ENCODE peak calls at places on chromosome 19, in seven cellular contexts. Z is H54; Q is activated T-cell treated with anti-CD3 and anti-CD28 coated beads, Interleukin-2, amount 50 U/mL, for 72 hours; G is WTC11; M is C1 segment of cervical spinal cord; H is amniotic stem cell; F is NCI-H69. C is an unnamed sample.

GRCh38 chr19:48926909-48927308 is 6.6 kb upstream of the DHDH start:
- DNase-seq in H (peak; percentile 77), Z (peak; percentile 46), G (no peak), M (peak; percentile 2), F (peak; percentile 49), Q (peak; percentile 9), C (peak; percentile 87)

GRCh38 chr19:9610484-9611113 is 10.4 kb downstream of the ZNF561 start:
- DNase-seq in G (no peak), H (no peak), M (no peak), Q (no peak), F (no peak), Z (no peak), C (no peak)

GRCh38 chr19:916645-917322 is 349 bp upstream of the KISS1R start:
- DNase-seq in H (no peak), Z (no peak), F (peak; percentile 75), M (no peak), G (peak; percentile 48), Q (peak; percentile 40), C (no peak)

GRCh38 chr19:478236-478888 is 17.5 kb upstream of the SHC2 start:
- DNase-seq in Q (no peak), G (no peak), F (no peak), H (no peak), M (no peak), Z (no peak), C (no peak)

GRCh38 chr19:48192750-48193149 is 22.3 kb downstream of the ZSWIM9 start:
- DNase-seq in H (no peak), Z (no peak), M (no peak), Q (no peak), F (no peak), G (no peak), C (no peak)

GRCh38 chr19:51690359-51691121 is 2.6 kb upstream of the SPACA6 start:
- DNase-seq in G (peak; percentile 76), M (peak; percentile 88), Z (no peak), F (peak; percentile 95), H (no peak), Q (peak; percentile 79), C (no peak)

GRCh38 chr19:30317403-30317802 is 54.8 kb upstream of the ZNF536 start:
- DNase-seq in Z (no peak), G (no peak), M (no peak), Q (no peak), H (no peak), F (no peak), C (no peak)

GRCh38 chr19:51549533-51550324 is 18.3 kb upstream of the SIGLEC6 start:
- DNase-seq in F (no peak), G (no peak), H (no peak), Q (no peak), M (no peak), Z (no peak), C (no peak)

GRCh38 chr19:54653181-54653809 is 9.5 kb upstream of the LILRB4 start:
- DNase-seq in Q (no peak), Z (peak; percentile 65), G (no peak), F (peak; percentile 35), M (no peak), H (no peak), C (peak; percentile 24)

GRCh38 chr19:3507371-3508120 is 1.4 kb downstream of the FZR1 start:
- DNase-seq in F (peak; percentile 60), M (no peak), Z (no peak), H (no peak), Q (peak; percentile 42), G (peak; percentile 42), C (no peak)

GRCh38 chr19:9856609-9857008 is 21.5 kb downstream of the PIN1 start:
- DNase-seq in Q (no peak), M (no peak), Z (no peak), F (no peak), G (no peak), H (no peak), C (no peak)

GRCh38 chr19:44552324-44552723 is 22.8 kb upstream of the CEACAM20 start:
- DNase-seq in M (no peak), F (peak; percentile 60), Q (peak; percentile 45), G (peak; percentile 95), H (no peak), Z (peak; percentile 66), C (no peak)

GRCh38 chr19:52602931-52603330 is 32.8 kb downstream of the ZNF701 start:
- DNase-seq in G (no peak), Q (no peak), F (no peak), Z (no peak), M (no peak), H (no peak), C (no peak)

GRCh38 chr19:27748551-27749152 is 1464.3 kb downstream of the UQCRFS1 start:
- DNase-seq in Q (no peak), G (no peak), F (no peak), Z (no peak), H (no peak), M (no peak), C (no peak)

GRCh38 chr19:39154626-39155100 is 29.1 kb downstream of the PAK4 start:
- DNase-seq in M (no peak), Q (no peak), G (peak; percentile 56), H (no peak), Z (no peak), F (peak; percentile 6), C (no peak)

GRCh38 chr19:14985133-14985532 is 5.5 kb upstream of the SLC1A6 start:
- DNase-seq in Q (no peak), F (no peak), M (no peak), Z (no peak), H (no peak), G (no peak), C (no peak)

GRCh38 chr19:13881231-13881691 is 4.3 kb downstream of the NANOS3 start:
- DNase-seq in Z (no peak), M (peak; percentile 21), G (peak; percentile 73), Q (no peak), F (peak; percentile 68), H (no peak), C (no peak)

GRCh38 chr19:19552811-19553210 is 14.7 kb downstream of the CILP2 start:
- DNase-seq in Z (peak; percentile 81), F (peak; percentile 29), M (no peak), Q (peak; percentile 32), G (peak; percentile 84), H (no peak), C (no peak)

GRCh38 chr19:15331419-15332310 is 674 bp downstream of the BRD4 start:
- DNase-seq in F (peak; percentile 82), G (peak; percentile 48), M (peak; percentile 81), Q (peak; percentile 80), H (no peak), Z (peak; percentile 62), C (no peak)

GRCh38 chr19:21698215-21698614 is 69.2 kb downstream of the ZNF100 start:
- DNase-seq in G (no peak), Z (peak; percentile 16), H (no peak), M (no peak), Q (no peak), F (peak; percentile 54), C (no peak)

GRCh38 chr19:52171321-52172169 is at the start of gene ZNF836:
- DNase-seq in F (peak; percentile 90), M (peak; percentile 74), G (peak; percentile 95), Q (peak; percentile 91), Z (peak; percentile 89), H (no peak), C (peak; percentile 33)

GRCh38 chr19:8081569-8082550 is 29.3 kb downstream of the CCL25 start:
- DNase-seq in H (no peak), G (no peak), Z (no peak), F (no peak), M (no peak), Q (no peak), C (no peak)

GRCh38 chr19:47022541-47023447 is 3.2 kb downstream of the NPAS1 start:
- DNase-seq in F (peak; percentile 84), G (no peak), M (no peak), Q (no peak), Z (no peak), H (no peak), C (no peak)

GRCh38 chr19:48308695-48309586 is 16.4 kb upstream of the EMP3 start:
- DNase-seq in G (peak; percentile 51), Z (no peak), H (no peak), F (no peak), M (no peak), Q (no peak), C (no peak)

GRCh38 chr19:5624154-5624663 is 1.3 kb downstream of the SAFB start:
- DNase-seq in F (peak; percentile 39), M (peak; percentile 29), H (no peak), G (no peak), Q (no peak), Z (no peak), C (no peak)

GRCh38 chr19:48196321-48196761 is 25.9 kb downstream of the ZSWIM9 start:
- DNase-seq in F (peak; percentile 88), Q (no peak), M (no peak), H (no peak), G (no peak), Z (no peak), C (no peak)

GRCh38 chr19:46042252-46042883 is 1.6 kb upstream of the IGFL4 start:
- DNase-seq in Z (no peak), H (no peak), Q (no peak), G (no peak), F (no peak), M (no peak), C (no peak)

GRCh38 chr19:23273022-23273593 is 22.9 kb upstream of the ZNF724 start:
- DNase-seq in G (no peak), Z (no peak), Q (no peak), F (peak; percentile 57), H (no peak), M (no peak), C (no peak)

GRCh38 chr19:41616785-41617621 is 9.9 kb downstream of the CEACAM4 start:
- DNase-seq in H (no peak), M (no peak), G (peak; percentile 57), F (no peak), Z (peak; percentile 23), Q (no peak), C (no peak)

GRCh38 chr19:18009412-18010066 is 1.6 kb downstream of the ARRDC2 start:
- DNase-seq in H (no peak), M (no peak), Z (peak; percentile 63), F (no peak), G (no peak), Q (no peak), C (no peak)

GRCh38 chr19:23822735-23823134 is 64.0 kb upstream of the ZNF681 start:
- DNase-seq in F (no peak), G (no peak), M (no peak), Q (no peak), Z (no peak), H (no peak), C (no peak)

GRCh38 chr19:8396185-8396562 is 6.0 kb downstream of the RAB11B start:
- DNase-seq in H (no peak), F (no peak), M (no peak), Z (no peak), G (no peak), Q (no peak), C (no peak)

GRCh38 chr19:33927789-33928457 is 131.3 kb downstream of the KCTD15 start:
- DNase-seq in Z (no peak), H (no peak), F (no peak), M (no peak), G (peak; percentile 18), Q (no peak), C (no peak)